ENCODE peak calls at places on chromosome 2, in six cellular contexts. D, F, Y, U, K and S are unnamed samples. For H3K9me3, the result is how much of the 10 kb centered on the place peaks cover.

GRCh38 chr2:52178845-52179244 is 1146.9 kb upstream of the NRXN1 start:
- DNase-seq in D (no peak), F (no peak), Y (no peak), U (no peak), K (no peak), S (no peak)

GRCh38 chr2:180707867-180708205 is 272.6 kb upstream of the UBE2E3 start:
- DNase-seq in D (peak), F (no peak), Y (no peak), U (no peak), K (no peak), S (no peak)

GRCh38 chr2:157413342-157414035 is 30.4 kb downstream of the CYTIP start:
- DNase-seq in D (no peak), F (no peak), Y (no peak), U (no peak), K (no peak), S (no peak)

GRCh38 chr2:237863659-237864029 is 4.2 kb downstream of the RAMP1 start:
- DNase-seq in D (no peak), F (no peak), Y (no peak), U (peak), K (no peak), S (no peak)

GRCh38 chr2:79101024-79101423 is 13.2 kb upstream of the REG1B start:
- DNase-seq in D (no peak), F (no peak), Y (no peak), U (no peak), K (no peak), S (no peak)

GRCh38 chr2:64770137-64770780 is 116.5 kb upstream of the SERTAD2 start:
- DNase-seq in D (no peak), F (no peak), Y (no peak), U (no peak), K (no peak), S (no peak)

GRCh38 chr2:10471956-10472355 is 23.8 kb upstream of the ODC1 start:
- DNase-seq in D (no peak), F (no peak), Y (no peak), U (no peak), K (no peak), S (no peak)

GRCh38 chr2:147937744-147938349 is 82.7 kb downstream of the ORC4 start:
- DNase-seq in D (no peak), F (no peak), Y (peak), U (no peak), K (peak), S (no peak)

GRCh38 chr2:225600444-225600843 is 200.9 kb downstream of the NYAP2 start:
- DNase-seq in D (no peak), F (no peak), Y (no peak), U (no peak), K (no peak), S (no peak)

GRCh38 chr2:68653538-68653982 is 10.2 kb downstream of the PROKR1 start:
- DNase-seq in D (no peak), F (no peak), Y (no peak), U (no peak), K (no peak), S (peak)

GRCh38 chr2:216343221-216343985 is 28.9 kb downstream of the MARCHF4 start:
- DNase-seq in D (no peak), F (no peak), Y (no peak), U (no peak), K (no peak), S (no peak)

GRCh38 chr2:216344206-216344957 is 27.9 kb downstream of the MARCHF4 start:
- DNase-seq in D (no peak), F (no peak), Y (no peak), U (no peak), K (no peak), S (no peak)

GRCh38 chr2:216344958-216345315 is 27.3 kb downstream of the MARCHF4 start:
- DNase-seq in D (no peak), F (no peak), Y (no peak), U (no peak), K (no peak), S (no peak)

GRCh38 chr2:216346781-216347180 is 25.5 kb downstream of the MARCHF4 start:
- DNase-seq in D (no peak), F (no peak), Y (no peak), U (no peak), K (no peak), S (no peak)

GRCh38 chr2:216345846-216346245 is 26.4 kb downstream of the MARCHF4 start:
- DNase-seq in D (no peak), F (no peak), Y (no peak), U (no peak), K (no peak), S (no peak)
- H3K9me3 ChIP-seq in D (under half), F (under half), Y (under half), U (under half), K (under half), S (under half)

GRCh38 chr2:46368416-46368815 is 71.2 kb downstream of the EPAS1 start:
- DNase-seq in D (no peak), F (no peak), Y (no peak), U (no peak), K (no peak), S (no peak)

GRCh38 chr2:46365913-46366674 is 68.9 kb downstream of the EPAS1 start:
- DNase-seq in D (no peak), F (peak), Y (no peak), U (no peak), K (no peak), S (no peak)

GRCh38 chr2:46367286-46367685 is 70.1 kb downstream of the EPAS1 start:
- DNase-seq in D (no peak), F (no peak), Y (no peak), U (no peak), K (no peak), S (no peak)

GRCh38 chr2:46364797-46365457 is 67.7 kb downstream of the EPAS1 start:
- DNase-seq in D (peak), F (no peak), Y (peak), U (no peak), K (peak), S (no peak)

GRCh38 chr2:46366675-46367067 is 69.5 kb downstream of the EPAS1 start:
- DNase-seq in D (no peak), F (no peak), Y (no peak), U (no peak), K (no peak), S (no peak)
- TF ChIP-seq CTCF in D (no peak), F (no peak), Y (no peak), U (no peak), K (no peak), S (no peak)

DNA sequence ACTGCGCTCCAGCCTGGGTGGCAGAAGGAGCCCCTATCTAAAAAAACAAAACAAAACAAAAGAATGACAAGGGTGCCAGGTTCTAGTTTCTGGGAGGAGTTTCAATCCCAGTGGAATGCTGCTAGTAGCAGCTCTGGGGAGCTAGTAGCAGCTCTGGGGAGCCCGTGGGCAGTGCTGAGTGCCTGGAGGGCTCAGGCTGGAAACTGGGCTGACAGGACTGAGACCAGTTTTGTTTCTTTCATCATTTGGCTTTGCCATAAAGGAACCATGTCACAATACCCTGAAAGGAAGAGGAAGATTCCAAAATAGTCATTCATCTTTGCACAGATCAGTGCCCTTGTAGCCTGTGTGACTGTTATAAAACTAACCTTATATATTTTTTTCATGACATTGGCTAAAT is 10.6 kb downstream of the MFSD6 start:
- DNase-seq in D (peak), F (no peak), Y (no peak), U (no peak), K (no peak), S (no peak)
- H3K27ac ChIP-seq in D (no peak), F (no peak), Y (no peak), U (no peak), K (no peak), S (no peak)

GRCh38 chr2:140308706-140309105 is 1528.5 kb upstream of the NXPH2 start:
- DNase-seq in D (no peak), F (no peak), Y (no peak), U (no peak), K (no peak), S (no peak)
- H3K9me3 ChIP-seq in D (under half), F (under half), Y (under half), U (under half), K (under half), S (under half)